ENCODE peak calls at places on chromosomes 12 and 14, in ten cellular contexts. One of them, this sample, is unnamed.

GRCh38 chr12:89319606-89320005 is 32.7 kb downstream of the DUSP6 start:
- DNase-seq in neural crest cell: no peak
- DNase-seq in A549: no peak
- DNase-seq in AG10803: no peak
- DNase-seq in fibroblast of pulmonary artery: no peak
- DNase-seq in activated B cell treated with CpG ODN at 0.5 μM for 24 hours: no peak
- DNase-seq in foreskin fibroblast: no peak
- DNase-seq in cardiac fibroblast: no peak
- DNase-seq in astrocyte of the cerebellum: no peak
- DNase-seq in BJ: no peak
- DNase-seq in this sample: no peak

GRCh38 chr12:26425587-26426260 is 230.4 kb downstream of the SSPN start:
- DNase-seq in activated B cell treated with CpG ODN at 0.5 μM for 24 hours: no peak
- DNase-seq in cardiac fibroblast: peak
- DNase-seq in A549: no peak
- DNase-seq in astrocyte of the cerebellum: peak
- DNase-seq in foreskin fibroblast: no peak
- DNase-seq in fibroblast of pulmonary artery: peak
- DNase-seq in AG10803: no peak
- DNase-seq in BJ: no peak
- DNase-seq in neural crest cell: no peak
- DNase-seq in this sample: no peak

GRCh38 chr14:74583689-74584434 is 28.2 kb downstream of the LTBP2 start:
- DNase-seq in BJ: no peak
- DNase-seq in activated B cell treated with CpG ODN at 0.5 μM for 24 hours: no peak
- DNase-seq in neural crest cell: no peak
- DNase-seq in fibroblast of pulmonary artery: peak
- DNase-seq in A549: peak
- DNase-seq in AG10803: peak
- DNase-seq in foreskin fibroblast: peak
- DNase-seq in astrocyte of the cerebellum: peak
- DNase-seq in cardiac fibroblast: peak
- DNase-seq in this sample: no peak

GRCh38 chr12:16599081-16599480 is 6.9 kb downstream of the LMO3 start:
- DNase-seq in neural crest cell: no peak
- DNase-seq in BJ: no peak
- DNase-seq in fibroblast of pulmonary artery: no peak
- DNase-seq in activated B cell treated with CpG ODN at 0.5 μM for 24 hours: no peak
- DNase-seq in astrocyte of the cerebellum: no peak
- DNase-seq in cardiac fibroblast: no peak
- DNase-seq in foreskin fibroblast: no peak
- DNase-seq in A549: no peak
- DNase-seq in AG10803: no peak
- DNase-seq in this sample: no peak

GRCh38 chr12:111211910-111212757 is 156.8 kb downstream of the PHETA1 start:
- DNase-seq in foreskin fibroblast: no peak
- DNase-seq in cardiac fibroblast: no peak
- DNase-seq in neural crest cell: peak
- DNase-seq in AG10803: no peak
- DNase-seq in BJ: no peak
- DNase-seq in activated B cell treated with CpG ODN at 0.5 μM for 24 hours: no peak
- DNase-seq in astrocyte of the cerebellum: no peak
- DNase-seq in A549: no peak
- DNase-seq in fibroblast of pulmonary artery: no peak
- DNase-seq in this sample: no peak

GRCh38 chr12:119804011-119804641 is 73.0 kb downstream of the CIT start:
- DNase-seq in A549: peak
- DNase-seq in neural crest cell: peak
- DNase-seq in activated B cell treated with CpG ODN at 0.5 μM for 24 hours: no peak
- DNase-seq in fibroblast of pulmonary artery: peak
- DNase-seq in AG10803: peak
- DNase-seq in astrocyte of the cerebellum: peak
- DNase-seq in cardiac fibroblast: peak
- DNase-seq in BJ: no peak
- DNase-seq in foreskin fibroblast: peak
- DNase-seq in this sample: no peak

GRCh38 chr14:21723431-21724045 is 49.9 kb upstream of the OR4E1 start:
- DNase-seq in cardiac fibroblast: peak
- DNase-seq in neural crest cell: peak
- DNase-seq in AG10803: no peak
- DNase-seq in activated B cell treated with CpG ODN at 0.5 μM for 24 hours: no peak
- DNase-seq in BJ: no peak
- DNase-seq in A549: peak
- DNase-seq in astrocyte of the cerebellum: no peak
- DNase-seq in foreskin fibroblast: no peak
- DNase-seq in fibroblast of pulmonary artery: peak
- DNase-seq in this sample: no peak

GRCh38 chr12:113306382-113306781 is 28.5 kb downstream of the SLC8B1 start:
- DNase-seq in fibroblast of pulmonary artery: no peak
- DNase-seq in AG10803: no peak
- DNase-seq in cardiac fibroblast: no peak
- DNase-seq in BJ: no peak
- DNase-seq in A549: no peak
- DNase-seq in astrocyte of the cerebellum: no peak
- DNase-seq in foreskin fibroblast: no peak
- DNase-seq in activated B cell treated with CpG ODN at 0.5 μM for 24 hours: no peak
- DNase-seq in neural crest cell: no peak
- DNase-seq in this sample: no peak

DNA sequence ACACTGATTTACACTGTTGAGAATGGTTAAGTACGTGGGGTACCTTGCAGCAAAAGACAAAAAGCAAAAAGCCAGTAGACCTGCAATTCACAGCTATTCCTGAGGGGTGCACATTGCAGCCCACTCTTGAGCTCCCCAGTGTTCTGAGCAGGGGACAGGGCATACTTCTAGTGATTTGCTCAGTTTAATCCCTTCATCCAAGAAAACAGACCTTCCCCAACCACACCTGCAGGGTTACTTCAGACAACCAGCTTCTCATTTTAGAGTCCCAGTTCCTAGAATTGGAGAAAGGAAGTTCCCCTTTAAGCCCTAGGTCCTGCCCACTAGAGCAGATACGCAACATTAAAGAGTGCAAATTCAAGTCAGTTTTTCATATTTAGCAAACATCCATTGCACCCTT is 3.6 kb upstream of the WSB2 start:
- DNase-seq in neural crest cell: no peak
- DNase-seq in foreskin fibroblast: no peak
- DNase-seq in activated B cell treated with CpG ODN at 0.5 μM for 24 hours: no peak
- DNase-seq in BJ: no peak
- DNase-seq in cardiac fibroblast: no peak
- DNase-seq in fibroblast of pulmonary artery: no peak
- DNase-seq in A549: no peak
- DNase-seq in AG10803: no peak
- DNase-seq in astrocyte of the cerebellum: no peak
- DNase-seq in this sample: no peak
- TF ChIP-seq CTCF in neural crest cell: peak
- TF ChIP-seq CTCF in foreskin fibroblast: peak
- TF ChIP-seq CTCF in activated B cell treated with CpG ODN at 0.5 μM for 24 hours: no peak
- TF ChIP-seq CTCF in BJ: peak
- TF ChIP-seq CTCF in cardiac fibroblast: peak
- TF ChIP-seq CTCF in fibroblast of pulmonary artery: peak
- TF ChIP-seq CTCF in A549: no peak
- TF ChIP-seq CTCF in AG10803: peak
- TF ChIP-seq CTCF in astrocyte of the cerebellum: peak
- TF ChIP-seq CTCF in this sample: peak

GRCh38 chr12:128382946-128383739 is 116.2 kb downstream of the TMEM132C start:
- DNase-seq in fibroblast of pulmonary artery: no peak
- DNase-seq in neural crest cell: no peak
- DNase-seq in A549: no peak
- DNase-seq in activated B cell treated with CpG ODN at 0.5 μM for 24 hours: no peak
- DNase-seq in BJ: no peak
- DNase-seq in AG10803: no peak
- DNase-seq in cardiac fibroblast: no peak
- DNase-seq in foreskin fibroblast: no peak
- DNase-seq in astrocyte of the cerebellum: no peak
- DNase-seq in this sample: no peak

GRCh38 chr12:128385736-128386135 is 118.8 kb downstream of the TMEM132C start:
- DNase-seq in BJ: no peak
- DNase-seq in astrocyte of the cerebellum: no peak
- DNase-seq in cardiac fibroblast: no peak
- DNase-seq in neural crest cell: no peak
- DNase-seq in A549: no peak
- DNase-seq in activated B cell treated with CpG ODN at 0.5 μM for 24 hours: no peak
- DNase-seq in AG10803: no peak
- DNase-seq in fibroblast of pulmonary artery: no peak
- DNase-seq in foreskin fibroblast: no peak
- DNase-seq in this sample: no peak

GRCh38 chr12:128388461-128388921 is 121.5 kb downstream of the TMEM132C start:
- DNase-seq in BJ: no peak
- DNase-seq in cardiac fibroblast: no peak
- DNase-seq in activated B cell treated with CpG ODN at 0.5 μM for 24 hours: no peak
- DNase-seq in fibroblast of pulmonary artery: peak
- DNase-seq in astrocyte of the cerebellum: no peak
- DNase-seq in foreskin fibroblast: no peak
- DNase-seq in AG10803: no peak
- DNase-seq in neural crest cell: no peak
- DNase-seq in A549: no peak
- DNase-seq in this sample: no peak

GRCh38 chr12:128381961-128382360 is 115.0 kb downstream of the TMEM132C start:
- DNase-seq in cardiac fibroblast: no peak
- DNase-seq in BJ: no peak
- DNase-seq in neural crest cell: no peak
- DNase-seq in astrocyte of the cerebellum: no peak
- DNase-seq in A549: no peak
- DNase-seq in activated B cell treated with CpG ODN at 0.5 μM for 24 hours: no peak
- DNase-seq in fibroblast of pulmonary artery: no peak
- DNase-seq in AG10803: no peak
- DNase-seq in foreskin fibroblast: no peak
- DNase-seq in this sample: no peak

GRCh38 chr12:128387811-128388422 is 120.9 kb downstream of the TMEM132C start:
- DNase-seq in AG10803: no peak
- DNase-seq in foreskin fibroblast: no peak
- DNase-seq in activated B cell treated with CpG ODN at 0.5 μM for 24 hours: no peak
- DNase-seq in BJ: no peak
- DNase-seq in fibroblast of pulmonary artery: no peak
- DNase-seq in astrocyte of the cerebellum: no peak
- DNase-seq in A549: peak
- DNase-seq in cardiac fibroblast: peak
- DNase-seq in neural crest cell: peak
- DNase-seq in this sample: no peak
- TF ChIP-seq CTCF in AG10803: peak
- TF ChIP-seq CTCF in foreskin fibroblast: no peak
- TF ChIP-seq CTCF in activated B cell treated with CpG ODN at 0.5 μM for 24 hours: no peak
- TF ChIP-seq CTCF in BJ: no peak
- TF ChIP-seq CTCF in fibroblast of pulmonary artery: no peak
- TF ChIP-seq CTCF in astrocyte of the cerebellum: no peak
- TF ChIP-seq CTCF in A549: peak
- TF ChIP-seq CTCF in cardiac fibroblast: peak
- TF ChIP-seq CTCF in neural crest cell: peak
- TF ChIP-seq CTCF in this sample: peak

GRCh38 chr14:42994001-42994736 is 1387.5 kb downstream of the LRFN5 start:
- DNase-seq in AG10803: no peak
- DNase-seq in A549: peak
- DNase-seq in astrocyte of the cerebellum: peak
- DNase-seq in activated B cell treated with CpG ODN at 0.5 μM for 24 hours: no peak
- DNase-seq in neural crest cell: no peak
- DNase-seq in BJ: no peak
- DNase-seq in foreskin fibroblast: peak
- DNase-seq in cardiac fibroblast: peak
- DNase-seq in fibroblast of pulmonary artery: peak
- DNase-seq in this sample: no peak
- TF ChIP-seq CTCF in AG10803: no peak
- TF ChIP-seq CTCF in A549: no peak
- TF ChIP-seq CTCF in astrocyte of the cerebellum: no peak
- TF ChIP-seq CTCF in activated B cell treated with CpG ODN at 0.5 μM for 24 hours: no peak
- TF ChIP-seq CTCF in neural crest cell: no peak
- TF ChIP-seq CTCF in BJ: no peak
- TF ChIP-seq CTCF in foreskin fibroblast: no peak
- TF ChIP-seq CTCF in cardiac fibroblast: no peak
- TF ChIP-seq CTCF in fibroblast of pulmonary artery: no peak
- TF ChIP-seq CTCF in this sample: no peak

GRCh38 chr12:57894577-57895292 is 46.6 kb upstream of the ATP23 start:
- DNase-seq in A549: no peak
- DNase-seq in neural crest cell: no peak
- DNase-seq in cardiac fibroblast: no peak
- DNase-seq in fibroblast of pulmonary artery: no peak
- DNase-seq in AG10803: no peak
- DNase-seq in foreskin fibroblast: no peak
- DNase-seq in astrocyte of the cerebellum: no peak
- DNase-seq in BJ: no peak
- DNase-seq in activated B cell treated with CpG ODN at 0.5 μM for 24 hours: no peak
- DNase-seq in this sample: no peak

GRCh38 chr12:57891639-57892228 is 45.2 kb upstream of the CTDSP2 start:
- DNase-seq in astrocyte of the cerebellum: no peak
- DNase-seq in foreskin fibroblast: no peak
- DNase-seq in A549: no peak
- DNase-seq in activated B cell treated with CpG ODN at 0.5 μM for 24 hours: no peak
- DNase-seq in neural crest cell: no peak
- DNase-seq in AG10803: no peak
- DNase-seq in fibroblast of pulmonary artery: no peak
- DNase-seq in cardiac fibroblast: peak
- DNase-seq in BJ: no peak
- DNase-seq in this sample: no peak

GRCh38 chr12:57892232-57892987 is 45.9 kb upstream of the CTDSP2 start:
- DNase-seq in BJ: no peak
- DNase-seq in fibroblast of pulmonary artery: no peak
- DNase-seq in foreskin fibroblast: no peak
- DNase-seq in neural crest cell: no peak
- DNase-seq in activated B cell treated with CpG ODN at 0.5 μM for 24 hours: no peak
- DNase-seq in A549: no peak
- DNase-seq in cardiac fibroblast: no peak
- DNase-seq in AG10803: no peak
- DNase-seq in astrocyte of the cerebellum: no peak
- DNase-seq in this sample: no peak

GRCh38 chr12:57895337-57896138 is 45.8 kb upstream of the ATP23 start:
- DNase-seq in foreskin fibroblast: peak
- DNase-seq in BJ: no peak
- DNase-seq in activated B cell treated with CpG ODN at 0.5 μM for 24 hours: no peak
- DNase-seq in astrocyte of the cerebellum: no peak
- DNase-seq in A549: no peak
- DNase-seq in AG10803: no peak
- DNase-seq in neural crest cell: no peak
- DNase-seq in cardiac fibroblast: no peak
- DNase-seq in fibroblast of pulmonary artery: no peak
- DNase-seq in this sample: no peak

DNA sequence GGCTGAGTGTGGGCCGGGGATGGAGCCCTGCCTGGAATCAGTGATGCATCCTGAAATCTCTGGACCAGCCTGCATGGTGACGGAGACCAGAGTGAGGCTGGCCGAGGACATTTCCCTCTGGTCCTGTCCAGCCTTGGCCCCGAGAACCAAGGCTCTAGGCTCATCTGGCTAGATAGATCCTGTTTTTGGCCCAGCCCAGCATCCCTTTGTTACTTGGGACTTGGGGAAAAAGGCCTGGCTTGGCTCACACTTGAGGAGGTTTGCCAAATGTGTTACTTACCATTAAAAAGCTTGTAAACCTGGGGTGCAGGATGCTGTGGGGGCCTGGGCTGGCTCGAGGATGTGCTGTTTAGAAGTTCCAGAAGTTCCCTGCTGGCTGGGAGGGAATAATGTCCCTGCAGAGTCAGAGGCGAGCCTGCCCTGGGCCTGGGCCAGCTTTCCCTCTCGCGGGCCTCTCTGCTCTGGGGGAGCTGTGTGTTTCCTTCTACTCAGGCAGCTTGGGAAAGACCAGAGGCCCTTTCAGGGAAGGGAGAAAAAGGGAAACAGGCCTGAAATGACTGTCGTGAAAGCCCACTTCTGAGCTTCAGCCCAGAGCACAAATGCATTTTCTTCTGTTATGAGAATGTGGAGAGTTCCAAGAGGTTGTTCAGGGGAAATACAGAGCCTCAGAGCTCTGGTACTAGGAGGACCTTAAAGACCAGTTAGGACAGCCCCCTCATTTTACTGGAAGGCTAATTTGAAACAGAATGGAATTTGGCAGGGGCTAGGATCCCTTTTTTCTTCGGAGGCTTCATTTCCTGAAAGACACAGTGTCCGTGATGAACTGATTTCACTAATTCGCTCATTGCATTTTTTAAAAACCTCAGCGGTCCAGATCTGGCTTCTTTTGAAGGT is 47.2 kb upstream of the CTDSP2 start:
- DNase-seq in cardiac fibroblast: peak
- DNase-seq in AG10803: peak
- DNase-seq in foreskin fibroblast: peak
- DNase-seq in fibroblast of pulmonary artery: peak
- DNase-seq in activated B cell treated with CpG ODN at 0.5 μM for 24 hours: no peak
- DNase-seq in BJ: peak
- DNase-seq in astrocyte of the cerebellum: peak
- DNase-seq in neural crest cell: peak
- DNase-seq in A549: no peak
- DNase-seq in this sample: no peak
- TF ChIP-seq CTCF in cardiac fibroblast: no peak
- TF ChIP-seq CTCF in AG10803: no peak
- TF ChIP-seq CTCF in foreskin fibroblast: no peak
- TF ChIP-seq CTCF in fibroblast of pulmonary artery: no peak
- TF ChIP-seq CTCF in activated B cell treated with CpG ODN at 0.5 μM for 24 hours: no peak
- TF ChIP-seq CTCF in BJ: peak
- TF ChIP-seq CTCF in astrocyte of the cerebellum: no peak
- TF ChIP-seq CTCF in neural crest cell: no peak
- TF ChIP-seq CTCF in A549: no peak
- TF ChIP-seq CTCF in this sample: no peak